ENCODE peak calls at places on chromosomes 12 and 14, in ten cellular contexts. One of them, this sample, is unnamed.

GRCh38 chr12:112112423-112113132 is 4.0 kb upstream of the NAA25 start:
- DNase-seq in activated CD4-positive, alpha-beta T cell treated with anti-CD3 and anti-CD28 coated beads for 24 hours: no peak
- DNase-seq in stimulated activated CD4-positive, alpha-beta T cell treated with anti-CD3 and anti-CD28 coated beads, Interleukin-2, amount 100 ng/mL, for 48 hours: no peak
- DNase-seq in RPMI7951: no peak
- DNase-seq in non-pigmented ciliary epithelial cell: no peak
- DNase-seq in tibial artery: no peak
- DNase-seq in iPS-NIHi11: peak; percentile 32
- DNase-seq in SK-N-SH: no peak
- DNase-seq in HS-27A: no peak
- DNase-seq in fibroblast of gingiva: no peak
- DNase-seq in this sample: no peak

GRCh38 chr14:94509356-94509755 is at the start of gene SERPINA12:
- DNase-seq in activated CD4-positive, alpha-beta T cell treated with anti-CD3 and anti-CD28 coated beads for 24 hours: no peak
- DNase-seq in stimulated activated CD4-positive, alpha-beta T cell treated with anti-CD3 and anti-CD28 coated beads, Interleukin-2, amount 100 ng/mL, for 48 hours: no peak
- DNase-seq in RPMI7951: no peak
- DNase-seq in non-pigmented ciliary epithelial cell: no peak
- DNase-seq in tibial artery: no peak
- DNase-seq in iPS-NIHi11: no peak
- DNase-seq in SK-N-SH: no peak
- DNase-seq in HS-27A: no peak
- DNase-seq in fibroblast of gingiva: no peak
- DNase-seq in this sample: no peak

GRCh38 chr14:56723418-56723817 is 86.9 kb downstream of the OTX2 start:
- DNase-seq in activated CD4-positive, alpha-beta T cell treated with anti-CD3 and anti-CD28 coated beads for 24 hours: no peak
- DNase-seq in stimulated activated CD4-positive, alpha-beta T cell treated with anti-CD3 and anti-CD28 coated beads, Interleukin-2, amount 100 ng/mL, for 48 hours: no peak
- DNase-seq in RPMI7951: no peak
- DNase-seq in non-pigmented ciliary epithelial cell: no peak
- DNase-seq in tibial artery: no peak
- DNase-seq in iPS-NIHi11: no peak
- DNase-seq in SK-N-SH: no peak
- DNase-seq in HS-27A: no peak
- DNase-seq in fibroblast of gingiva: no peak
- DNase-seq in this sample: no peak

GRCh38 chr14:29999013-29999539 is 71.4 kb upstream of the PRKD1 start:
- DNase-seq in activated CD4-positive, alpha-beta T cell treated with anti-CD3 and anti-CD28 coated beads for 24 hours: no peak
- DNase-seq in stimulated activated CD4-positive, alpha-beta T cell treated with anti-CD3 and anti-CD28 coated beads, Interleukin-2, amount 100 ng/mL, for 48 hours: no peak
- DNase-seq in RPMI7951: peak; percentile 8
- DNase-seq in non-pigmented ciliary epithelial cell: no peak
- DNase-seq in tibial artery: no peak
- DNase-seq in iPS-NIHi11: peak; percentile 8
- DNase-seq in SK-N-SH: no peak
- DNase-seq in HS-27A: no peak
- DNase-seq in fibroblast of gingiva: no peak
- DNase-seq in this sample: no peak

GRCh38 chr14:64293976-64294671 is at the start of gene ESR2:
- DNase-seq in activated CD4-positive, alpha-beta T cell treated with anti-CD3 and anti-CD28 coated beads for 24 hours: no peak
- DNase-seq in stimulated activated CD4-positive, alpha-beta T cell treated with anti-CD3 and anti-CD28 coated beads, Interleukin-2, amount 100 ng/mL, for 48 hours: peak; percentile 11
- DNase-seq in RPMI7951: peak; percentile 5
- DNase-seq in non-pigmented ciliary epithelial cell: no peak
- DNase-seq in tibial artery: no peak
- DNase-seq in iPS-NIHi11: peak; percentile 66
- DNase-seq in SK-N-SH: peak; percentile 78
- DNase-seq in HS-27A: no peak
- DNase-seq in fibroblast of gingiva: peak; percentile 29
- DNase-seq in this sample: no peak

GRCh38 chr14:75493580-75494130 is 28.6 kb upstream of the BATF start:
- DNase-seq in activated CD4-positive, alpha-beta T cell treated with anti-CD3 and anti-CD28 coated beads for 24 hours: no peak
- DNase-seq in stimulated activated CD4-positive, alpha-beta T cell treated with anti-CD3 and anti-CD28 coated beads, Interleukin-2, amount 100 ng/mL, for 48 hours: no peak
- DNase-seq in RPMI7951: no peak
- DNase-seq in non-pigmented ciliary epithelial cell: no peak
- DNase-seq in tibial artery: no peak
- DNase-seq in iPS-NIHi11: no peak
- DNase-seq in SK-N-SH: no peak
- DNase-seq in HS-27A: no peak
- DNase-seq in fibroblast of gingiva: no peak
- DNase-seq in this sample: no peak

GRCh38 chr14:51069065-51069464 is 25.8 kb downstream of the TRIM9 start:
- DNase-seq in activated CD4-positive, alpha-beta T cell treated with anti-CD3 and anti-CD28 coated beads for 24 hours: no peak
- DNase-seq in stimulated activated CD4-positive, alpha-beta T cell treated with anti-CD3 and anti-CD28 coated beads, Interleukin-2, amount 100 ng/mL, for 48 hours: no peak
- DNase-seq in RPMI7951: peak; percentile 90
- DNase-seq in non-pigmented ciliary epithelial cell: no peak
- DNase-seq in tibial artery: no peak
- DNase-seq in iPS-NIHi11: no peak
- DNase-seq in SK-N-SH: no peak
- DNase-seq in HS-27A: no peak
- DNase-seq in fibroblast of gingiva: peak; percentile 26
- DNase-seq in this sample: peak; percentile 42

GRCh38 chr12:47397664-47398281 is 308.1 kb downstream of the RPAP3 start:
- DNase-seq in activated CD4-positive, alpha-beta T cell treated with anti-CD3 and anti-CD28 coated beads for 24 hours: no peak
- DNase-seq in stimulated activated CD4-positive, alpha-beta T cell treated with anti-CD3 and anti-CD28 coated beads, Interleukin-2, amount 100 ng/mL, for 48 hours: no peak
- DNase-seq in RPMI7951: peak; percentile 92
- DNase-seq in non-pigmented ciliary epithelial cell: no peak
- DNase-seq in tibial artery: no peak
- DNase-seq in iPS-NIHi11: no peak
- DNase-seq in SK-N-SH: no peak
- DNase-seq in HS-27A: no peak
- DNase-seq in fibroblast of gingiva: peak; percentile 78
- DNase-seq in this sample: peak; percentile 64

GRCh38 chr12:97764700-97765099 is 302.1 kb downstream of the RMST start:
- DNase-seq in activated CD4-positive, alpha-beta T cell treated with anti-CD3 and anti-CD28 coated beads for 24 hours: no peak
- DNase-seq in stimulated activated CD4-positive, alpha-beta T cell treated with anti-CD3 and anti-CD28 coated beads, Interleukin-2, amount 100 ng/mL, for 48 hours: no peak
- DNase-seq in RPMI7951: no peak
- DNase-seq in non-pigmented ciliary epithelial cell: no peak
- DNase-seq in tibial artery: no peak
- DNase-seq in iPS-NIHi11: no peak
- DNase-seq in SK-N-SH: no peak
- DNase-seq in HS-27A: no peak
- DNase-seq in fibroblast of gingiva: no peak
- DNase-seq in this sample: no peak

GRCh38 chr12:48601013-48601756 is 31.3 kb upstream of the LALBA start:
- DNase-seq in activated CD4-positive, alpha-beta T cell treated with anti-CD3 and anti-CD28 coated beads for 24 hours: no peak
- DNase-seq in stimulated activated CD4-positive, alpha-beta T cell treated with anti-CD3 and anti-CD28 coated beads, Interleukin-2, amount 100 ng/mL, for 48 hours: no peak
- DNase-seq in RPMI7951: peak; percentile 72
- DNase-seq in non-pigmented ciliary epithelial cell: peak; percentile 10
- DNase-seq in tibial artery: no peak
- DNase-seq in iPS-NIHi11: peak; percentile 32
- DNase-seq in SK-N-SH: no peak
- DNase-seq in HS-27A: no peak
- DNase-seq in fibroblast of gingiva: peak; percentile 23
- DNase-seq in this sample: peak; percentile 19

GRCh38 chr12:55743131-55743921 is 404 bp downstream of the GDF11 start:
- DNase-seq in activated CD4-positive, alpha-beta T cell treated with anti-CD3 and anti-CD28 coated beads for 24 hours: peak; percentile 30
- DNase-seq in stimulated activated CD4-positive, alpha-beta T cell treated with anti-CD3 and anti-CD28 coated beads, Interleukin-2, amount 100 ng/mL, for 48 hours: peak; percentile 46
- DNase-seq in RPMI7951: peak; percentile 62
- DNase-seq in non-pigmented ciliary epithelial cell: no peak
- DNase-seq in tibial artery: no peak
- DNase-seq in iPS-NIHi11: peak; percentile 76
- DNase-seq in SK-N-SH: peak; percentile 91
- DNase-seq in HS-27A: no peak
- DNase-seq in fibroblast of gingiva: peak; percentile 72
- DNase-seq in this sample: peak; percentile 74

GRCh38 chr12:89073027-89073398 is 279.3 kb downstream of the DUSP6 start:
- DNase-seq in activated CD4-positive, alpha-beta T cell treated with anti-CD3 and anti-CD28 coated beads for 24 hours: no peak
- DNase-seq in stimulated activated CD4-positive, alpha-beta T cell treated with anti-CD3 and anti-CD28 coated beads, Interleukin-2, amount 100 ng/mL, for 48 hours: no peak
- DNase-seq in RPMI7951: peak; percentile 42
- DNase-seq in non-pigmented ciliary epithelial cell: peak; percentile 73
- DNase-seq in tibial artery: no peak
- DNase-seq in iPS-NIHi11: no peak
- DNase-seq in SK-N-SH: no peak
- DNase-seq in HS-27A: peak; percentile 15
- DNase-seq in fibroblast of gingiva: peak; percentile 92
- DNase-seq in this sample: peak; percentile 63

GRCh38 chr14:101855958-101856357 is 94.4 kb downstream of the PPP2R5C start:
- DNase-seq in activated CD4-positive, alpha-beta T cell treated with anti-CD3 and anti-CD28 coated beads for 24 hours: no peak
- DNase-seq in stimulated activated CD4-positive, alpha-beta T cell treated with anti-CD3 and anti-CD28 coated beads, Interleukin-2, amount 100 ng/mL, for 48 hours: no peak
- DNase-seq in RPMI7951: no peak
- DNase-seq in non-pigmented ciliary epithelial cell: no peak
- DNase-seq in tibial artery: no peak
- DNase-seq in iPS-NIHi11: no peak
- DNase-seq in SK-N-SH: no peak
- DNase-seq in HS-27A: no peak
- DNase-seq in fibroblast of gingiva: no peak
- DNase-seq in this sample: no peak